ENCODE peak calls at places on chromosomes 3 and 15, in five cellular contexts. One of them, this sample, is unnamed.

GRCh38 chr3:193946945-193947344 is 189.0 kb upstream of the HES1 start:
- DNase-seq in activated CD4-positive, CD25-positive, alpha-beta regulatory T cell treated with anti-CD3 and anti-CD28 coated beads, Interleukin-2, amount 50 U/mL, for 72 hours: no peak
- DNase-seq in thoracic aorta: no peak
- DNase-seq in iPS-NIHi11: peak
- DNase-seq in activated CD8-positive, alpha-beta memory T cell treated with anti-CD3 and anti-CD28 coated beads for 1 hour: no peak
- DNase-seq in this sample: no peak

GRCh38 chr3:122469659-122470058 is 45.1 kb downstream of the KPNA1 start:
- DNase-seq in activated CD4-positive, CD25-positive, alpha-beta regulatory T cell treated with anti-CD3 and anti-CD28 coated beads, Interleukin-2, amount 50 U/mL, for 72 hours: no peak
- DNase-seq in iPS-NIHi11: no peak
- DNase-seq in thoracic aorta: no peak
- DNase-seq in activated CD8-positive, alpha-beta memory T cell treated with anti-CD3 and anti-CD28 coated beads for 1 hour: no peak
- DNase-seq in this sample: no peak

GRCh38 chr15:74831813-74832495 is 5.5 kb downstream of the CPLX3 start:
- DNase-seq in iPS-NIHi11: no peak
- DNase-seq in thoracic aorta: no peak
- DNase-seq in activated CD8-positive, alpha-beta memory T cell treated with anti-CD3 and anti-CD28 coated beads for 1 hour: no peak
- DNase-seq in activated CD4-positive, CD25-positive, alpha-beta regulatory T cell treated with anti-CD3 and anti-CD28 coated beads, Interleukin-2, amount 50 U/mL, for 72 hours: no peak
- DNase-seq in this sample: peak

GRCh38 chr15:59301527-59301926 is 71.1 kb downstream of the MYO1E start:
- DNase-seq in activated CD4-positive, CD25-positive, alpha-beta regulatory T cell treated with anti-CD3 and anti-CD28 coated beads, Interleukin-2, amount 50 U/mL, for 72 hours: no peak
- DNase-seq in activated CD8-positive, alpha-beta memory T cell treated with anti-CD3 and anti-CD28 coated beads for 1 hour: no peak
- DNase-seq in iPS-NIHi11: no peak
- DNase-seq in thoracic aorta: no peak
- DNase-seq in this sample: no peak

GRCh38 chr3:152309535-152310317 is 41.0 kb downstream of the MBNL1 start:
- DNase-seq in activated CD8-positive, alpha-beta memory T cell treated with anti-CD3 and anti-CD28 coated beads for 1 hour: no peak
- DNase-seq in thoracic aorta: no peak
- DNase-seq in activated CD4-positive, CD25-positive, alpha-beta regulatory T cell treated with anti-CD3 and anti-CD28 coated beads, Interleukin-2, amount 50 U/mL, for 72 hours: no peak
- DNase-seq in iPS-NIHi11: no peak
- DNase-seq in this sample: no peak

GRCh38 chr3:34998905-34999304 is 640.4 kb upstream of the ARPP21 start:
- DNase-seq in thoracic aorta: no peak
- DNase-seq in iPS-NIHi11: no peak
- DNase-seq in activated CD4-positive, CD25-positive, alpha-beta regulatory T cell treated with anti-CD3 and anti-CD28 coated beads, Interleukin-2, amount 50 U/mL, for 72 hours: no peak
- DNase-seq in activated CD8-positive, alpha-beta memory T cell treated with anti-CD3 and anti-CD28 coated beads for 1 hour: no peak
- DNase-seq in this sample: no peak

GRCh38 chr15:99249270-99249817 is at the start of gene TTC23:
- DNase-seq in iPS-NIHi11: peak
- DNase-seq in activated CD8-positive, alpha-beta memory T cell treated with anti-CD3 and anti-CD28 coated beads for 1 hour: no peak
- DNase-seq in thoracic aorta: no peak
- DNase-seq in activated CD4-positive, CD25-positive, alpha-beta regulatory T cell treated with anti-CD3 and anti-CD28 coated beads, Interleukin-2, amount 50 U/mL, for 72 hours: no peak
- DNase-seq in this sample: no peak

GRCh38 chr3:132726341-132726823 is 4.2 kb upstream of the NPHP3 start:
- DNase-seq in activated CD4-positive, CD25-positive, alpha-beta regulatory T cell treated with anti-CD3 and anti-CD28 coated beads, Interleukin-2, amount 50 U/mL, for 72 hours: no peak
- DNase-seq in activated CD8-positive, alpha-beta memory T cell treated with anti-CD3 and anti-CD28 coated beads for 1 hour: no peak
- DNase-seq in iPS-NIHi11: peak
- DNase-seq in thoracic aorta: no peak
- DNase-seq in this sample: no peak

GRCh38 chr3:58531555-58531954 is 5.4 kb downstream of the ACOX2 start:
- DNase-seq in iPS-NIHi11: no peak
- DNase-seq in activated CD8-positive, alpha-beta memory T cell treated with anti-CD3 and anti-CD28 coated beads for 1 hour: no peak
- DNase-seq in thoracic aorta: no peak
- DNase-seq in activated CD4-positive, CD25-positive, alpha-beta regulatory T cell treated with anti-CD3 and anti-CD28 coated beads, Interleukin-2, amount 50 U/mL, for 72 hours: no peak
- DNase-seq in this sample: peak

GRCh38 chr3:186909078-186909853 is 21.1 kb upstream of the ST6GAL1 start:
- DNase-seq in thoracic aorta: no peak
- DNase-seq in activated CD8-positive, alpha-beta memory T cell treated with anti-CD3 and anti-CD28 coated beads for 1 hour: peak
- DNase-seq in activated CD4-positive, CD25-positive, alpha-beta regulatory T cell treated with anti-CD3 and anti-CD28 coated beads, Interleukin-2, amount 50 U/mL, for 72 hours: peak
- DNase-seq in iPS-NIHi11: no peak
- DNase-seq in this sample: peak

This sample was measured in mucosa of descending colon.